ENCODE peak calls at places on chromosomes 1 and 21, in four cellular contexts. One of them, this sample, is unnamed.

GRCh38 chr1:35717911-35718476 is 690 bp downstream of the C1orf216 start:
- DNase-seq in lower lobe of right lung: peak; percentile 66
- DNase-seq in ascending aorta: peak; percentile 10
- DNase-seq in A673: peak; percentile 78
- DNase-seq in this sample: no peak

GRCh38 chr21:46187814-46188213 is 3.6 kb upstream of the SPATC1L start:
- DNase-seq in lower lobe of right lung: no peak
- DNase-seq in A673: no peak
- DNase-seq in ascending aorta: no peak
- DNase-seq in this sample: no peak

GRCh38 chr1:12031039-12031980 is 12.0 kb downstream of the MIIP start:
- DNase-seq in lower lobe of right lung: peak; percentile 60
- DNase-seq in A673: peak; percentile 35
- DNase-seq in ascending aorta: no peak
- DNase-seq in this sample: no peak

GRCh38 chr1:222463059-222463730 is 84.7 kb downstream of the HHIPL2 start:
- DNase-seq in ascending aorta: no peak
- DNase-seq in A673: no peak
- DNase-seq in lower lobe of right lung: no peak
- DNase-seq in this sample: no peak

GRCh38 chr1:22018583-22019559 is 17.4 kb downstream of the CELA3A start:
- DNase-seq in ascending aorta: no peak
- DNase-seq in lower lobe of right lung: peak; percentile 64
- DNase-seq in A673: peak; percentile 57
- DNase-seq in this sample: no peak

GRCh38 chr1:211614615-211615014 is 35.7 kb upstream of the SLC30A1 start:
- DNase-seq in ascending aorta: no peak
- DNase-seq in A673: no peak
- DNase-seq in lower lobe of right lung: no peak
- DNase-seq in this sample: no peak

GRCh38 chr1:167500283-167500860 is 18.0 kb downstream of the CD247 start:
- DNase-seq in lower lobe of right lung: no peak
- DNase-seq in A673: no peak
- DNase-seq in ascending aorta: no peak
- DNase-seq in this sample: no peak

GRCh38 chr1:204726478-204726877 is 40.9 kb upstream of the LRRN2 start:
- DNase-seq in A673: no peak
- DNase-seq in ascending aorta: no peak
- DNase-seq in lower lobe of right lung: no peak
- DNase-seq in this sample: no peak

GRCh38 chr1:234923626-234924025 is 205.0 kb downstream of the TOMM20 start:
- DNase-seq in A673: no peak
- DNase-seq in lower lobe of right lung: no peak
- DNase-seq in ascending aorta: no peak
- DNase-seq in this sample: no peak

GRCh38 chr21:32597205-32597604 is 11.9 kb upstream of the TCP10L start:
- DNase-seq in ascending aorta: no peak
- DNase-seq in lower lobe of right lung: no peak
- DNase-seq in A673: peak; percentile 8
- DNase-seq in this sample: no peak

GRCh38 chr1:8097908-8098307 is 71.8 kb upstream of the ERRFI1 start:
- DNase-seq in lower lobe of right lung: no peak
- DNase-seq in ascending aorta: no peak
- DNase-seq in A673: no peak
- DNase-seq in this sample: no peak

GRCh38 chr1:65412256-65412983 is 8.0 kb upstream of the LEPR start:
- DNase-seq in ascending aorta: no peak
- DNase-seq in A673: no peak
- DNase-seq in lower lobe of right lung: no peak
- DNase-seq in this sample: no peak

GRCh38 chr1:151581446-151581845 is 30.4 kb upstream of the SNX27 start:
- DNase-seq in A673: no peak
- DNase-seq in lower lobe of right lung: no peak
- DNase-seq in ascending aorta: no peak
- DNase-seq in this sample: no peak

GRCh38 chr1:239387304-239388231 is 1.2 kb downstream of the CHRM3 start:
- DNase-seq in ascending aorta: no peak
- DNase-seq in A673: no peak
- DNase-seq in lower lobe of right lung: peak; percentile 46
- DNase-seq in this sample: no peak

GRCh38 chr1:25797939-25798338 is 2.1 kb upstream of the SELENON start:
- DNase-seq in ascending aorta: no peak
- DNase-seq in lower lobe of right lung: no peak
- DNase-seq in A673: peak; percentile 60
- DNase-seq in this sample: no peak

GRCh38 chr1:207798847-207799246 is 47.0 kb downstream of the CD46 start:
- DNase-seq in A673: no peak
- DNase-seq in lower lobe of right lung: no peak
- DNase-seq in ascending aorta: no peak
- DNase-seq in this sample: no peak

GRCh38 chr1:10892138-10893065 is 96.0 kb upstream of the CASZ1 start:
- DNase-seq in lower lobe of right lung: no peak
- DNase-seq in A673: no peak
- DNase-seq in ascending aorta: no peak
- DNase-seq in this sample: no peak

GRCh38 chr21:41369915-41370839 is 8.3 kb downstream of the MX2 start:
- DNase-seq in lower lobe of right lung: no peak
- DNase-seq in A673: no peak
- DNase-seq in ascending aorta: no peak
- DNase-seq in this sample: no peak

GRCh38 chr1:112790920-112791722 is 76.0 kb upstream of the PPM1J start:
- DNase-seq in A673: peak; percentile 94
- DNase-seq in lower lobe of right lung: no peak
- DNase-seq in ascending aorta: no peak
- DNase-seq in this sample: no peak

GRCh38 chr1:16181887-16182719 is 26.2 kb upstream of the EPHA2 start:
- DNase-seq in lower lobe of right lung: peak; percentile 86
- DNase-seq in ascending aorta: peak; percentile 48
- DNase-seq in A673: no peak
- DNase-seq in this sample: peak; percentile 68

GRCh38 chr1:28480308-28480707 is 25.5 kb upstream of the RCC1 start:
- DNase-seq in A673: no peak
- DNase-seq in lower lobe of right lung: no peak
- DNase-seq in ascending aorta: no peak
- DNase-seq in this sample: no peak
- H3K36me3 ChIP-seq in A673: peaks cover 69% of the 10 kb centered on the region
- H3K36me3 ChIP-seq in lower lobe of right lung: peaks cover 90% of the 10 kb centered on the region
- H3K36me3 ChIP-seq in ascending aorta: peaks cover 52% of the 10 kb centered on the region
- H3K36me3 ChIP-seq in this sample: peaks cover 14% of the 10 kb centered on the region

GRCh38 chr21:15064576-15065380 is at the start of gene NRIP1:
- DNase-seq in lower lobe of right lung: peak; percentile 94
- DNase-seq in ascending aorta: peak; percentile 36
- DNase-seq in A673: peak; percentile 87
- DNase-seq in this sample: peak; percentile 50
- H3K27ac ChIP-seq in lower lobe of right lung: peak within 1 kb of the TSS; percentile 95
- H3K27ac ChIP-seq in ascending aorta: peak within 1 kb of the TSS; percentile 95
- H3K27ac ChIP-seq in A673: peak within 1 kb of the TSS; percentile 85
- H3K27ac ChIP-seq in this sample: peak within 1 kb of the TSS; percentile 95

GRCh38 chr1:2470290-2471158 is 5.6 kb upstream of the PLCH2 start:
- DNase-seq in lower lobe of right lung: no peak
- DNase-seq in ascending aorta: no peak
- DNase-seq in A673: no peak
- DNase-seq in this sample: no peak
- H3K4me1 ChIP-seq in lower lobe of right lung: no peaks in the 10 kb centered on the region
- H3K4me1 ChIP-seq in ascending aorta: no peaks in the 10 kb centered on the region
- H3K4me1 ChIP-seq in A673: no peaks in the 10 kb centered on the region
- H3K4me1 ChIP-seq in this sample: no peaks in the 10 kb centered on the region

GRCh38 chr1:108346137-108346536 is 102.3 kb upstream of the NBPF4 start:
- DNase-seq in lower lobe of right lung: no peak
- DNase-seq in A673: no peak
- DNase-seq in ascending aorta: no peak
- DNase-seq in this sample: no peak
- H3K36me3 ChIP-seq in lower lobe of right lung: no peaks in the 10 kb centered on the region
- H3K36me3 ChIP-seq in A673: no peaks in the 10 kb centered on the region
- H3K36me3 ChIP-seq in ascending aorta: no peaks in the 10 kb centered on the region
- H3K36me3 ChIP-seq in this sample: no peaks in the 10 kb centered on the region

DNA sequence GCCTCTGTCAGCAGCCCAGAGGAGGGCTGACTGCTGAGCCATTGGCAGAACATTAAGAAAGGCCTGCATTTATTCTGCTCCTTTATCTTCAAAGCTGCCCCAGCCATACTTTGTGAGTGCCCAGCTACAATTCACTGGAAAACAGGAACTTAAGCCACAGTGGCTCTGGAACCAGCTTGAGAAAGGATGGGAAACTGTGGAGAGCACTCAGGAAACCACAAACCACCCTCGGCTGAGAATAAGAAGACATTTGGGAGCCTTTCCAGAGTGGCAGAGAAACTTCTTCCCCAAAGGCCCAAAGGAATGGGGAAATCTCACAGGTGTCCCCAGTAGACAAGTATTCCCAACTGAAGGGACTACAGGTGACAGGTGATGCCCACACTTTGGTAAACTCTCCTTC is 1.8 kb downstream of the LAMB3 start:
- DNase-seq in A673: no peak
- DNase-seq in ascending aorta: no peak
- DNase-seq in lower lobe of right lung: no peak
- DNase-seq in this sample: no peak
- H3K27ac ChIP-seq in A673: no peak overlapping the region
- H3K27ac ChIP-seq in ascending aorta: no peak overlapping the region
- H3K27ac ChIP-seq in lower lobe of right lung: peak overlapping the region; percentile 31
- H3K27ac ChIP-seq in this sample: no peak overlapping the region

DNA sequence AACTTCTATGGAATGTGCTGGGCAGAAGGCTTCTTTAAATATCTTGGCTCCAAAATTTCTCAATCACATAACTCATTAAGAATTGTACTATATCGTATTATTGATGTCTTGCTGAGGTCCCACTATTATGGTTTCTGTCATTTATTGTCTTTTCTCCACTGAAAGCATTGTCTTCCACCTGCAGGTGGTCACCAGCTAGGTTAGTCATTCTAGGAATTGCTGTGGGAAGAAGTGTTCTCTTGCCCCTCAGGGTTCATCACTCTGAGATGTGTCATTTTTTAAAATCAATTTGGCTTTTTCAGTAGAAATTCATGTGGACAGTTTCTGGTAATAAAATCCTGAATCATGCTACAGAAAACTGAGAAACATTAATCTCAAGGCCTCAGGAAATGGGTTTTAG is 66.1 kb downstream of the NCAM2 start:
- DNase-seq in lower lobe of right lung: no peak
- DNase-seq in ascending aorta: no peak
- DNase-seq in A673: no peak
- DNase-seq in this sample: no peak
- H3K4me1 ChIP-seq in lower lobe of right lung: no peaks in the 10 kb centered on the region
- H3K4me1 ChIP-seq in ascending aorta: no peaks in the 10 kb centered on the region
- H3K4me1 ChIP-seq in A673: peaks cover 14% of the 10 kb centered on the region
- H3K4me1 ChIP-seq in this sample: no peaks in the 10 kb centered on the region

GRCh38 chr1:160293020-160293968 is 8.4 kb upstream of the PEX19 start:
- DNase-seq in lower lobe of right lung: no peak
- DNase-seq in ascending aorta: no peak
- DNase-seq in A673: no peak
- DNase-seq in this sample: no peak
- H3K36me3 ChIP-seq in lower lobe of right lung: peaks cover 99% of the 10 kb centered on the region
- H3K36me3 ChIP-seq in ascending aorta: peaks cover 92% of the 10 kb centered on the region
- H3K36me3 ChIP-seq in A673: peaks cover 87% of the 10 kb centered on the region
- H3K36me3 ChIP-seq in this sample: peaks cover 85% of the 10 kb centered on the region

DNA sequence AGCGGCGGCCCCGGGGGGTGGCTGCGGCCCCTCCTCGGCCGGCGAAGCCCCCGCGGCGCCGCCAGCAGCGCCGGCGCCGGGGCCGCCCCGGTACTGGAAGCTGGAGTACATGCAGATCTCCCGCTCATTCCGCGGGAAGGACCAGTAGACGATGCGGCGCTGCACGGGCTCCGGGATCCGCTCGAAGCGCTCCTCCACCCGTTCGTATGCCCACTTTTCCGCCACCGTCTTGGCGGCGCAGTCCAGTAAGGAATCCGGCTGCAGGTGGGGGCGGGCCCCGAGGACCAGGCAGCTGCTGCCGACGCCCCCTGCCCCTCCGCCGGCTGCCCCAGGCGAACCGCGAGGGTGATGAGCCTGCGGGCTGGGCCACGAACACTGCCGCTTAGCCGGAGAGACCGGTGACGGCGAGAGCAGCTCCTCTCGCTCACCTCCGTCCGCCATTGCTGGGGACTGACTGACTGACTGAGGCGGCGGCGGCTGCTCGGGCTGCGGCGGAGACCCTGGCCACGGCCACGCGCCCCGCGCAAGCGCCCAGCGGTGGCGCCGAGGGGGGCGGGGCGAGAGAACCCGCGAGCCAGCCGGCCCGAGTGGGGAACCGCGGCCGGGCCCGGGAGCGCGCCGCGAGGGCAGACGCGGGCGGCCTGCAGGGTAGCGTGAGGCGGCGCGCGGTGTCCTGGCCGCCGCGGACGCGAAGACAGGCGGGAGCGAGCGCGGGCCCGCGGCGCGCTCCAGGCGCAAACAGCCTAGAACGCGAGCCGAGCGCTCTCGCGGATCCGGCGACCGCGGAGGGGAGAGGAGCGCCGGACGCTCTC is at the start of gene ZSWIM5:
- DNase-seq in A673: peak; percentile 57
- DNase-seq in lower lobe of right lung: peak; percentile 80
- DNase-seq in ascending aorta: no peak
- DNase-seq in this sample: no peak
- H3K27ac ChIP-seq in A673: no peak within 1 kb of the TSS
- H3K27ac ChIP-seq in lower lobe of right lung: peak within 1 kb of the TSS; percentile 88
- H3K27ac ChIP-seq in ascending aorta: peak within 1 kb of the TSS; percentile 82
- H3K27ac ChIP-seq in this sample: peak within 1 kb of the TSS; percentile 71

GRCh38 chr1:114685851-114686250 is 9.5 kb downstream of the AMPD1 start:
- DNase-seq in A673: no peak
- DNase-seq in ascending aorta: no peak
- DNase-seq in lower lobe of right lung: no peak
- DNase-seq in this sample: no peak

GRCh38 chr1:114692947-114693346 is 2.4 kb downstream of the AMPD1 start:
- DNase-seq in A673: no peak
- DNase-seq in ascending aorta: no peak
- DNase-seq in lower lobe of right lung: no peak
- DNase-seq in this sample: no peak

GRCh38 chr1:114691061-114691460 is 4.3 kb downstream of the AMPD1 start:
- DNase-seq in lower lobe of right lung: no peak
- DNase-seq in A673: no peak
- DNase-seq in ascending aorta: no peak
- DNase-seq in this sample: no peak

GRCh38 chr1:114688526-114688925 is 6.8 kb downstream of the AMPD1 start:
- DNase-seq in A673: no peak
- DNase-seq in ascending aorta: no peak
- DNase-seq in lower lobe of right lung: no peak
- DNase-seq in this sample: no peak
- H3K4me1 ChIP-seq in A673: no peaks in the 10 kb centered on the region
- H3K4me1 ChIP-seq in ascending aorta: no peaks in the 10 kb centered on the region
- H3K4me1 ChIP-seq in lower lobe of right lung: no peaks in the 10 kb centered on the region
- H3K4me1 ChIP-seq in this sample: no peaks in the 10 kb centered on the region

This sample was measured in thoracic aorta.